ENCODE peak calls at places on chromosomes 13 and 19, in ten cellular contexts. B, S, W, Q, E, U, A, G, J and Z are unnamed samples.

GRCh38 chr19:47226426-47227346 is 4.3 kb downstream of the BBC3 start:
- DNase-seq in U (peak; percentile 73), J (no peak), W (peak; percentile 90), E (no peak), B (peak; percentile 72), S (peak; percentile 93), A (peak; percentile 72), G (peak; percentile 84), Q (peak; percentile 42), Z (peak; percentile 75)

GRCh38 chr13:109628251-109628699 is 158.1 kb downstream of the IRS2 start:
- DNase-seq in G (no peak), B (no peak), A (no peak), J (no peak), Q (no peak), U (no peak), E (no peak), S (peak; percentile 85), W (peak; percentile 89), Z (no peak)

GRCh38 chr13:24063281-24063851 is 97.2 kb upstream of the SPATA13 start:
- DNase-seq in E (no peak), U (no peak), J (no peak), Q (peak; percentile 61), G (peak; percentile 29), S (no peak), B (no peak), W (no peak), A (no peak), Z (no peak)

GRCh38 chr19:16397791-16398529 is 73.3 kb downstream of the KLF2 start:
- DNase-seq in U (no peak), S (peak; percentile 52), Q (no peak), G (no peak), W (no peak), B (peak; percentile 51), J (no peak), E (no peak), A (no peak), Z (no peak)

GRCh38 chr13:114004416-114005205 is 30.7 kb upstream of the C13orf46 start:
- DNase-seq in S (no peak), E (no peak), W (no peak), J (no peak), A (no peak), Q (peak; percentile 54), G (no peak), B (no peak), U (no peak), Z (no peak)

GRCh38 chr13:20798027-20798426 is 24.3 kb upstream of the EEF1AKMT1 start:
- DNase-seq in G (no peak), E (no peak), U (no peak), S (no peak), J (no peak), A (no peak), W (no peak), Q (no peak), B (no peak), Z (no peak)

GRCh38 chr13:41054919-41055619 is 6.2 kb upstream of the WBP4 start:
- DNase-seq in G (no peak), S (no peak), E (no peak), W (peak; percentile 31), B (no peak), A (no peak), Q (no peak), U (peak; percentile 8), J (no peak), Z (no peak)

GRCh38 chr13:34250151-34250550 is 432.2 kb downstream of the RFC3 start:
- DNase-seq in Q (no peak), A (no peak), G (no peak), U (no peak), B (no peak), J (no peak), S (peak; percentile 31), E (no peak), W (no peak), Z (no peak)

GRCh38 chr13:21318891-21319532 is 140.1 kb downstream of the ZDHHC20 start:
- DNase-seq in Q (no peak), S (no peak), U (no peak), W (peak; percentile 37), B (no peak), A (peak; percentile 45), E (no peak), G (no peak), J (no peak), Z (no peak)

GRCh38 chr19:6731822-6732221 is 5.6 kb downstream of the GPR108 start:
- DNase-seq in U (no peak), A (no peak), Q (no peak), W (no peak), G (no peak), J (no peak), E (no peak), B (no peak), S (no peak), Z (peak; percentile 25)

GRCh38 chr13:40664100-40665060 is 2.1 kb downstream of the FOXO1 start:
- DNase-seq in A (peak; percentile 91), G (peak; percentile 87), J (peak; percentile 61), B (peak; percentile 73), W (peak; percentile 64), U (peak; percentile 43), E (peak; percentile 76), Q (peak; percentile 41), S (peak; percentile 23), Z (peak; percentile 37)

GRCh38 chr13:23987331-23987730 is 90.0 kb upstream of the C1QTNF9B start:
- DNase-seq in S (peak; percentile 84), J (no peak), Q (no peak), A (no peak), W (peak; percentile 53), E (no peak), U (no peak), G (no peak), B (no peak), Z (no peak)

GRCh38 chr19:49489601-49490167 is 2.3 kb downstream of the RPL13A start:
- DNase-seq in W (peak; percentile 24), Q (no peak), A (no peak), G (no peak), E (no peak), U (no peak), B (no peak), J (no peak), S (no peak), Z (peak; percentile 49)